ENCODE peak calls at places on chromosomes 1 and 21, in eight cellular contexts. One of them, this sample, is unnamed.

GRCh38 chr1:204924013-204924759 is 53.5 kb downstream of the NFASC start:
- DNase-seq in psoas muscle: no peak
- DNase-seq in GM12865: no peak
- DNase-seq in CD4-positive, CD25-positive, alpha-beta regulatory T cell: no peak
- DNase-seq in AG10803: peak; percentile 36
- DNase-seq in brain microvascular endothelial cell: peak; percentile 12
- DNase-seq in choroid plexus epithelial cell: peak; percentile 12
- DNase-seq in lower lobe of right lung: no peak
- DNase-seq in this sample: no peak

GRCh38 chr1:204863024-204863423 is 7.6 kb upstream of the NFASC start:
- DNase-seq in psoas muscle: no peak
- DNase-seq in GM12865: no peak
- DNase-seq in CD4-positive, CD25-positive, alpha-beta regulatory T cell: no peak
- DNase-seq in AG10803: no peak
- DNase-seq in brain microvascular endothelial cell: no peak
- DNase-seq in choroid plexus epithelial cell: no peak
- DNase-seq in lower lobe of right lung: no peak
- DNase-seq in this sample: no peak

GRCh38 chr1:16605213-16605525 is 8.2 kb downstream of the NBPF1 start:
- DNase-seq in psoas muscle: no peak
- DNase-seq in GM12865: no peak
- DNase-seq in CD4-positive, CD25-positive, alpha-beta regulatory T cell: no peak
- DNase-seq in AG10803: no peak
- DNase-seq in brain microvascular endothelial cell: no peak
- DNase-seq in choroid plexus epithelial cell: no peak
- DNase-seq in lower lobe of right lung: no peak
- DNase-seq in this sample: no peak

GRCh38 chr21:43306911-43307676 is 119.8 kb downstream of the SIK1 start:
- DNase-seq in psoas muscle: peak; percentile 66
- DNase-seq in GM12865: peak; percentile 88
- DNase-seq in CD4-positive, CD25-positive, alpha-beta regulatory T cell: no peak
- DNase-seq in AG10803: peak; percentile 18
- DNase-seq in brain microvascular endothelial cell: peak; percentile 23
- DNase-seq in choroid plexus epithelial cell: peak; percentile 37
- DNase-seq in lower lobe of right lung: peak; percentile 42
- DNase-seq in this sample: no peak

GRCh38 chr1:87598429-87598828 is 269.7 kb downstream of the LMO4 start:
- DNase-seq in psoas muscle: no peak
- DNase-seq in GM12865: peak; percentile 18
- DNase-seq in CD4-positive, CD25-positive, alpha-beta regulatory T cell: no peak
- DNase-seq in AG10803: no peak
- DNase-seq in brain microvascular endothelial cell: no peak
- DNase-seq in choroid plexus epithelial cell: peak; percentile 4
- DNase-seq in lower lobe of right lung: no peak
- DNase-seq in this sample: peak; percentile 14

GRCh38 chr1:32336963-32337675 is 1.1 kb upstream of the MARCKSL1 start:
- DNase-seq in psoas muscle: no peak
- DNase-seq in GM12865: peak; percentile 88
- DNase-seq in CD4-positive, CD25-positive, alpha-beta regulatory T cell: peak; percentile 33
- DNase-seq in AG10803: peak; percentile 24
- DNase-seq in brain microvascular endothelial cell: no peak
- DNase-seq in choroid plexus epithelial cell: peak; percentile 75
- DNase-seq in lower lobe of right lung: peak; percentile 84
- DNase-seq in this sample: no peak

GRCh38 chr1:229869225-229869624 is 197.8 kb upstream of the GALNT2 start:
- DNase-seq in psoas muscle: no peak
- DNase-seq in GM12865: no peak
- DNase-seq in CD4-positive, CD25-positive, alpha-beta regulatory T cell: no peak
- DNase-seq in AG10803: no peak
- DNase-seq in brain microvascular endothelial cell: no peak
- DNase-seq in choroid plexus epithelial cell: peak; percentile 61
- DNase-seq in lower lobe of right lung: no peak
- DNase-seq in this sample: no peak

GRCh38 chr21:28521932-28522826 is 470.5 kb downstream of the LTN1 start:
- DNase-seq in psoas muscle: no peak
- DNase-seq in GM12865: peak; percentile 54
- DNase-seq in CD4-positive, CD25-positive, alpha-beta regulatory T cell: peak; percentile 19
- DNase-seq in AG10803: peak; percentile 75
- DNase-seq in brain microvascular endothelial cell: peak; percentile 47
- DNase-seq in choroid plexus epithelial cell: peak; percentile 84
- DNase-seq in lower lobe of right lung: no peak
- DNase-seq in this sample: peak; percentile 9

GRCh38 chr1:162070094-162070748 is 730 bp downstream of the NOS1AP start:
- DNase-seq in psoas muscle: no peak
- DNase-seq in GM12865: no peak
- DNase-seq in CD4-positive, CD25-positive, alpha-beta regulatory T cell: peak; percentile 2
- DNase-seq in AG10803: no peak
- DNase-seq in brain microvascular endothelial cell: no peak
- DNase-seq in choroid plexus epithelial cell: no peak
- DNase-seq in lower lobe of right lung: peak; percentile 50
- DNase-seq in this sample: no peak

GRCh38 chr1:214833357-214833756 is 230.4 kb downstream of the CENPF start:
- DNase-seq in psoas muscle: no peak
- DNase-seq in GM12865: no peak
- DNase-seq in CD4-positive, CD25-positive, alpha-beta regulatory T cell: no peak
- DNase-seq in AG10803: peak; percentile 91
- DNase-seq in brain microvascular endothelial cell: peak; percentile 81
- DNase-seq in choroid plexus epithelial cell: peak; percentile 81
- DNase-seq in lower lobe of right lung: no peak
- DNase-seq in this sample: no peak

GRCh38 chr1:184163674-184164470 is 112.3 kb downstream of the TSEN15 start:
- DNase-seq in psoas muscle: peak; percentile 29
- DNase-seq in GM12865: peak; percentile 87
- DNase-seq in CD4-positive, CD25-positive, alpha-beta regulatory T cell: peak; percentile 7
- DNase-seq in AG10803: peak; percentile 85
- DNase-seq in brain microvascular endothelial cell: peak; percentile 55
- DNase-seq in choroid plexus epithelial cell: peak; percentile 57
- DNase-seq in lower lobe of right lung: no peak
- DNase-seq in this sample: no peak

GRCh38 chr1:7229186-7229585 is 443.9 kb downstream of the CAMTA1 start:
- DNase-seq in psoas muscle: no peak
- DNase-seq in GM12865: no peak
- DNase-seq in CD4-positive, CD25-positive, alpha-beta regulatory T cell: no peak
- DNase-seq in AG10803: no peak
- DNase-seq in brain microvascular endothelial cell: no peak
- DNase-seq in choroid plexus epithelial cell: no peak
- DNase-seq in lower lobe of right lung: no peak
- DNase-seq in this sample: no peak

GRCh38 chr1:103250441-103250861 is 142.1 kb upstream of the COL11A1 start:
- DNase-seq in psoas muscle: no peak
- DNase-seq in GM12865: no peak
- DNase-seq in CD4-positive, CD25-positive, alpha-beta regulatory T cell: no peak
- DNase-seq in AG10803: peak; percentile 6
- DNase-seq in brain microvascular endothelial cell: peak; percentile 89
- DNase-seq in choroid plexus epithelial cell: peak; percentile 96
- DNase-seq in lower lobe of right lung: no peak
- DNase-seq in this sample: no peak

GRCh38 chr1:150558761-150559626 is 9.8 kb downstream of the ADAMTSL4 start:
- DNase-seq in psoas muscle: peak; percentile 71
- DNase-seq in GM12865: peak; percentile 10
- DNase-seq in CD4-positive, CD25-positive, alpha-beta regulatory T cell: no peak
- DNase-seq in AG10803: no peak
- DNase-seq in brain microvascular endothelial cell: no peak
- DNase-seq in choroid plexus epithelial cell: no peak
- DNase-seq in lower lobe of right lung: peak; percentile 74
- DNase-seq in this sample: no peak

GRCh38 chr21:30668776-30669175 is 26.1 kb downstream of the KRTAP20-3 start:
- DNase-seq in psoas muscle: no peak
- DNase-seq in GM12865: no peak
- DNase-seq in CD4-positive, CD25-positive, alpha-beta regulatory T cell: no peak
- DNase-seq in AG10803: no peak
- DNase-seq in brain microvascular endothelial cell: no peak
- DNase-seq in choroid plexus epithelial cell: no peak
- DNase-seq in lower lobe of right lung: no peak
- DNase-seq in this sample: no peak

GRCh38 chr1:159944623-159945455 is 574 bp downstream of the IGSF9 start:
- DNase-seq in psoas muscle: no peak
- DNase-seq in GM12865: no peak
- DNase-seq in CD4-positive, CD25-positive, alpha-beta regulatory T cell: no peak
- DNase-seq in AG10803: no peak
- DNase-seq in brain microvascular endothelial cell: no peak
- DNase-seq in choroid plexus epithelial cell: no peak
- DNase-seq in lower lobe of right lung: no peak
- DNase-seq in this sample: no peak

GRCh38 chr1:159248311-159248710 is 43.6 kb downstream of the ACKR1 start:
- DNase-seq in psoas muscle: no peak
- DNase-seq in GM12865: no peak
- DNase-seq in CD4-positive, CD25-positive, alpha-beta regulatory T cell: no peak
- DNase-seq in AG10803: no peak
- DNase-seq in brain microvascular endothelial cell: no peak
- DNase-seq in choroid plexus epithelial cell: no peak
- DNase-seq in lower lobe of right lung: no peak
- DNase-seq in this sample: no peak

GRCh38 chr1:48418742-48419141 is 53.3 kb downstream of the SPATA6 start:
- DNase-seq in psoas muscle: no peak
- DNase-seq in GM12865: no peak
- DNase-seq in CD4-positive, CD25-positive, alpha-beta regulatory T cell: no peak
- DNase-seq in AG10803: no peak
- DNase-seq in brain microvascular endothelial cell: no peak
- DNase-seq in choroid plexus epithelial cell: no peak
- DNase-seq in lower lobe of right lung: no peak
- DNase-seq in this sample: no peak

GRCh38 chr1:181482001-181482430 is 1.3 kb upstream of the CACNA1E start:
- DNase-seq in psoas muscle: no peak
- DNase-seq in GM12865: no peak
- DNase-seq in CD4-positive, CD25-positive, alpha-beta regulatory T cell: no peak
- DNase-seq in AG10803: no peak
- DNase-seq in brain microvascular endothelial cell: no peak
- DNase-seq in choroid plexus epithelial cell: no peak
- DNase-seq in lower lobe of right lung: no peak
- DNase-seq in this sample: no peak

GRCh38 chr1:91891486-91891885 is 5.5 kb upstream of the TGFBR3 start:
- DNase-seq in psoas muscle: no peak
- DNase-seq in GM12865: no peak
- DNase-seq in CD4-positive, CD25-positive, alpha-beta regulatory T cell: no peak
- DNase-seq in AG10803: peak; percentile 92
- DNase-seq in brain microvascular endothelial cell: no peak
- DNase-seq in choroid plexus epithelial cell: peak; percentile 73
- DNase-seq in lower lobe of right lung: no peak
- DNase-seq in this sample: no peak

GRCh38 chr21:41318218-41318617 is 1.6 kb downstream of the FAM3B start:
- DNase-seq in psoas muscle: no peak
- DNase-seq in GM12865: no peak
- DNase-seq in CD4-positive, CD25-positive, alpha-beta regulatory T cell: no peak
- DNase-seq in AG10803: no peak
- DNase-seq in brain microvascular endothelial cell: no peak
- DNase-seq in choroid plexus epithelial cell: no peak
- DNase-seq in lower lobe of right lung: no peak
- DNase-seq in this sample: no peak

GRCh38 chr21:41322496-41323382 is 6.1 kb downstream of the FAM3B start:
- DNase-seq in psoas muscle: no peak
- DNase-seq in GM12865: no peak
- DNase-seq in CD4-positive, CD25-positive, alpha-beta regulatory T cell: no peak
- DNase-seq in AG10803: no peak
- DNase-seq in brain microvascular endothelial cell: no peak
- DNase-seq in choroid plexus epithelial cell: no peak
- DNase-seq in lower lobe of right lung: no peak
- DNase-seq in this sample: no peak

GRCh38 chr21:41321908-41322495 is 5.4 kb downstream of the FAM3B start:
- DNase-seq in psoas muscle: no peak
- DNase-seq in GM12865: no peak
- DNase-seq in CD4-positive, CD25-positive, alpha-beta regulatory T cell: no peak
- DNase-seq in AG10803: no peak
- DNase-seq in brain microvascular endothelial cell: no peak
- DNase-seq in choroid plexus epithelial cell: no peak
- DNase-seq in lower lobe of right lung: no peak
- DNase-seq in this sample: no peak

GRCh38 chr21:41319273-41319672 is 2.7 kb downstream of the FAM3B start:
- DNase-seq in psoas muscle: no peak
- DNase-seq in GM12865: no peak
- DNase-seq in CD4-positive, CD25-positive, alpha-beta regulatory T cell: no peak
- DNase-seq in AG10803: no peak
- DNase-seq in brain microvascular endothelial cell: no peak
- DNase-seq in choroid plexus epithelial cell: no peak
- DNase-seq in lower lobe of right lung: no peak
- DNase-seq in this sample: no peak

GRCh38 chr21:41321211-41321907 is 4.8 kb downstream of the FAM3B start:
- DNase-seq in psoas muscle: no peak
- DNase-seq in GM12865: peak; percentile 16
- DNase-seq in CD4-positive, CD25-positive, alpha-beta regulatory T cell: no peak
- DNase-seq in AG10803: no peak
- DNase-seq in brain microvascular endothelial cell: no peak
- DNase-seq in choroid plexus epithelial cell: no peak
- DNase-seq in lower lobe of right lung: no peak
- DNase-seq in this sample: peak; percentile 72
- H3K4me3 ChIP-seq in psoas muscle: no peak overlapping the region
- H3K4me3 ChIP-seq in GM12865: no peak overlapping the region
- H3K4me3 ChIP-seq in CD4-positive, CD25-positive, alpha-beta regulatory T cell: no peak overlapping the region
- H3K4me3 ChIP-seq in AG10803: no peak overlapping the region
- H3K4me3 ChIP-seq in brain microvascular endothelial cell: no peak overlapping the region
- H3K4me3 ChIP-seq in choroid plexus epithelial cell: no peak overlapping the region
- H3K4me3 ChIP-seq in lower lobe of right lung: no peak overlapping the region
- H3K4me3 ChIP-seq in this sample: no peak overlapping the region

DNA sequence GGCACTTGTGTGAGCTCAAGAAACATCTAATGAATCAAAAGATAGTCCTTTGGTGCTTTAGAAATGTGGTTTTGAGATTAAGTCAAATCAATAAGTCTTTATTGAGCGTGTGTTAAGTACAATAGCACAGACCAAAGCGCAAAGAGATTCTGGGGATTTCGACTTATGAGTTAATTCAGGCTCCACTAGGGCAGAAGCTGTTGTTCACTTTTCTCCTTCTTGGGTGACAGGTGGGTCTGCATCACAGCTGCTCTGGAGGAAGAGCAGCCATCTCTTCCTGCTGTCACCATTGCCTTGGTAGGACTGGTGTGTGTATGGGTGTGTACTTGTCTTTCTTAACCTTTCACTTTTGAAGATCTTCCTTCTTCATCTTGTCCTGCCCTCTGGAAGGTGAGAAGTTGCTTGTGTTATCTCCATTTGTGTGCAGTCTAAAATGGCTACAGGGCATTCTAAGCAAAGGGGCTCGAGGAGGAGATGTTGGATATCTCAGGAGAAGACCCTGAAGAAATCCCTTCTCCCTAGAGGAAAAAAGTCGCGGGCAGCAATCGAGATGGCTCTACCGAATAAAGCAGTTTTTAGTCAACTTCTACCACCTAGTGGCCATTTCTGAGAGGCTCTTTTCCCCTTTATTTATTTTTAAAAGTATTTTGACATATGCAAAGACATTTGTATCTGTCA is 22.9 kb upstream of the DISC1 start:
- DNase-seq in psoas muscle: no peak
- DNase-seq in GM12865: peak; percentile 58
- DNase-seq in CD4-positive, CD25-positive, alpha-beta regulatory T cell: peak; percentile 82
- DNase-seq in AG10803: peak; percentile 47
- DNase-seq in brain microvascular endothelial cell: peak; percentile 40
- DNase-seq in choroid plexus epithelial cell: peak; percentile 74
- DNase-seq in lower lobe of right lung: no peak
- DNase-seq in this sample: peak; percentile 71
- H3K4me3 ChIP-seq in psoas muscle: peak overlapping the region; percentile 62
- H3K4me3 ChIP-seq in GM12865: peak overlapping the region; percentile 73
- H3K4me3 ChIP-seq in CD4-positive, CD25-positive, alpha-beta regulatory T cell: peak overlapping the region; percentile 94
- H3K4me3 ChIP-seq in AG10803: peak overlapping the region; percentile 62
- H3K4me3 ChIP-seq in brain microvascular endothelial cell: peak overlapping the region; percentile 57
- H3K4me3 ChIP-seq in choroid plexus epithelial cell: peak overlapping the region; percentile 59
- H3K4me3 ChIP-seq in lower lobe of right lung: peak overlapping the region; percentile 50
- H3K4me3 ChIP-seq in this sample: peak overlapping the region; percentile 65

GRCh38 chr1:9852004-9852403 is 28.2 kb upstream of the CLSTN1 start:
- DNase-seq in psoas muscle: no peak
- DNase-seq in GM12865: no peak
- DNase-seq in CD4-positive, CD25-positive, alpha-beta regulatory T cell: no peak
- DNase-seq in AG10803: no peak
- DNase-seq in brain microvascular endothelial cell: no peak
- DNase-seq in choroid plexus epithelial cell: no peak
- DNase-seq in lower lobe of right lung: no peak
- DNase-seq in this sample: no peak
- H3K4me3 ChIP-seq in psoas muscle: no peak overlapping the region
- H3K4me3 ChIP-seq in GM12865: no peak overlapping the region
- H3K4me3 ChIP-seq in CD4-positive, CD25-positive, alpha-beta regulatory T cell: no peak overlapping the region
- H3K4me3 ChIP-seq in AG10803: no peak overlapping the region
- H3K4me3 ChIP-seq in brain microvascular endothelial cell: no peak overlapping the region
- H3K4me3 ChIP-seq in choroid plexus epithelial cell: no peak overlapping the region
- H3K4me3 ChIP-seq in lower lobe of right lung: no peak overlapping the region
- H3K4me3 ChIP-seq in this sample: no peak overlapping the region

GRCh38 chr1:226181996-226182714 is 4.4 kb downstream of the ACBD3 start:
- DNase-seq in psoas muscle: peak; percentile 64
- DNase-seq in GM12865: peak; percentile 48
- DNase-seq in CD4-positive, CD25-positive, alpha-beta regulatory T cell: no peak
- DNase-seq in AG10803: peak; percentile 68
- DNase-seq in brain microvascular endothelial cell: peak; percentile 33
- DNase-seq in choroid plexus epithelial cell: peak; percentile 73
- DNase-seq in lower lobe of right lung: peak; percentile 56
- DNase-seq in this sample: no peak
- H3K4me3 ChIP-seq in psoas muscle: no peak overlapping the region
- H3K4me3 ChIP-seq in GM12865: no peak overlapping the region
- H3K4me3 ChIP-seq in CD4-positive, CD25-positive, alpha-beta regulatory T cell: no peak overlapping the region
- H3K4me3 ChIP-seq in AG10803: no peak overlapping the region
- H3K4me3 ChIP-seq in brain microvascular endothelial cell: no peak overlapping the region
- H3K4me3 ChIP-seq in choroid plexus epithelial cell: no peak overlapping the region
- H3K4me3 ChIP-seq in lower lobe of right lung: peak overlapping the region; percentile 13
- H3K4me3 ChIP-seq in this sample: no peak overlapping the region